ENCODE peak calls at places on chromosome 21, in nine cellular contexts. S is fibroblast of lung; V is SK-N-SH; J is heart left ventricle; L is MM.1S; K is left ventricle myocardium inferior; P is breast epithelium; H is CD8-positive, alpha-beta memory T cell; U is tibial nerve. T is an unnamed sample. For H3K9me3 and H3K4me1, the result is how much of the 10 kb centered on the place peaks cover.

GRCh38 chr21:31156169-31156568 is 117.9 kb upstream of the KRTAP19-8 start:
- DNase-seq in S (no peak), V (no peak), J (no peak), L (no peak), K (no peak), P (no peak), H (no peak), U (no peak), T (no peak)

GRCh38 chr21:45541221-45542039 is 810 bp downstream of the SLC19A1 start:
- DNase-seq in S (peak), V (peak), J (peak), L (peak), K (peak), P (peak), H (peak), U (peak), T (peak)

GRCh38 chr21:43021191-43021590 is 46.8 kb downstream of the PKNOX1 start:
- DNase-seq in S (no peak), V (no peak), J (no peak), L (no peak), K (no peak), P (no peak), H (no peak), U (no peak), T (no peak)

GRCh38 chr21:45741691-45742090 is 98.2 kb downstream of the PCBP3 start:
- DNase-seq in S (no peak), V (no peak), J (no peak), L (no peak), K (no peak), P (no peak), H (no peak), U (no peak), T (no peak)

GRCh38 chr21:38815060-38815405 is 9.3 kb downstream of the ETS2 start:
- DNase-seq in S (peak), V (no peak), J (no peak), L (no peak), K (no peak), P (no peak), H (no peak), U (no peak), T (no peak)

GRCh38 chr21:42447732-42448131 is 44.0 kb downstream of the UBASH3A start:
- DNase-seq in S (no peak), V (no peak), J (no peak), L (no peak), K (no peak), P (no peak), H (no peak), U (no peak), T (no peak)

GRCh38 chr21:45457161-45457831 is 52.3 kb downstream of the COL18A1 start:
- DNase-seq in S (no peak), V (no peak), J (peak), L (no peak), K (no peak), P (no peak), H (no peak), U (no peak), T (peak)

GRCh38 chr21:46598563-46599250 is 6.2 kb downstream of the S100B start:
- DNase-seq in S (no peak), V (peak), J (no peak), L (no peak), K (no peak), P (no peak), H (no peak), U (no peak), T (peak)

GRCh38 chr21:45971487-45972352 is 9.8 kb upstream of the COL6A1 start:
- DNase-seq in S (peak), V (peak), J (peak), L (no peak), K (peak), P (no peak), H (no peak), U (no peak), T (peak)

GRCh38 chr21:42513985-42514882 is 582 bp downstream of the SLC37A1 start:
- DNase-seq in S (peak), V (peak), J (peak), L (no peak), K (peak), P (peak), H (peak), U (no peak), T (peak)

GRCh38 chr21:15992171-15992570 is 262.4 kb downstream of the USP25 start:
- DNase-seq in S (peak), V (no peak), J (no peak), L (no peak), K (no peak), P (no peak), H (no peak), U (no peak), T (no peak)

GRCh38 chr21:36229181-36229580 is 72.6 kb downstream of the DOP1B start:
- DNase-seq in S (peak), V (no peak), J (no peak), L (no peak), K (no peak), P (peak), H (no peak), U (no peak), T (no peak)

GRCh38 chr21:39714331-39714730 is 30.7 kb upstream of the IGSF5 start:
- DNase-seq in S (no peak), V (no peak), J (no peak), L (no peak), K (no peak), P (no peak), H (no peak), U (no peak), T (no peak)

GRCh38 chr21:14383596-14384210 is 757 bp upstream of the HSPA13 start:
- DNase-seq in S (peak), V (no peak), J (no peak), L (peak), K (no peak), P (no peak), H (no peak), U (no peak), T (no peak)

GRCh38 chr21:38716942-38717341 is 88.8 kb upstream of the ETS2 start:
- DNase-seq in S (peak), V (no peak), J (no peak), L (no peak), K (no peak), P (no peak), H (no peak), U (no peak), T (no peak)

GRCh38 chr21:25385912-25386474 is 221.3 kb downstream of the MRPL39 start:
- DNase-seq in S (peak), V (peak), J (no peak), L (peak), K (no peak), P (no peak), H (peak), U (no peak), T (no peak)

GRCh38 chr21:46098303-46099141 is 610 bp downstream of the COL6A2 start:
- DNase-seq in S (no peak), V (peak), J (peak), L (no peak), K (peak), P (peak), H (peak), U (no peak), T (peak)

GRCh38 chr21:38929652-38930051 is 123.9 kb downstream of the ETS2 start:
- DNase-seq in S (no peak), V (no peak), J (no peak), L (no peak), K (no peak), P (no peak), H (no peak), U (no peak), T (no peak)

GRCh38 chr21:16424331-16424749 is 694.6 kb downstream of the USP25 start:
- DNase-seq in S (peak), V (peak), J (no peak), L (no peak), K (no peak), P (no peak), H (no peak), U (no peak), T (no peak)

GRCh38 chr21:20266369-20266710 is 731.9 kb upstream of the NCAM2 start:
- DNase-seq in S (no peak), V (no peak), J (no peak), L (no peak), K (no peak), P (no peak), H (no peak), U (no peak), T (no peak)

GRCh38 chr21:15330872-15331271 is 266.1 kb upstream of the NRIP1 start:
- DNase-seq in S (no peak), V (no peak), J (no peak), L (no peak), K (no peak), P (no peak), H (no peak), U (no peak), T (no peak)

GRCh38 chr21:16773206-16773605 is 739.6 kb upstream of the CXADR start:
- DNase-seq in S (peak), V (no peak), J (no peak), L (no peak), K (no peak), P (no peak), H (no peak), U (no peak), T (no peak)

GRCh38 chr21:14120091-14120734 is 90.5 kb downstream of the LIPI start:
- DNase-seq in S (no peak), V (peak), J (no peak), L (peak), K (no peak), P (no peak), H (peak), U (no peak), T (no peak)

GRCh38 chr21:17514124-17514481 is 1.3 kb downstream of the CXADR start:
- DNase-seq in S (peak), V (no peak), J (no peak), L (no peak), K (no peak), P (no peak), H (no peak), U (no peak), T (no peak)

GRCh38 chr21:45334134-45334533 is 46.4 kb upstream of the POFUT2 start:
- DNase-seq in S (no peak), V (no peak), J (no peak), L (no peak), K (peak), P (no peak), H (no peak), U (no peak), T (no peak)

GRCh38 chr21:45504021-45504515 is 38.2 kb downstream of the SLC19A1 start:
- DNase-seq in S (no peak), V (no peak), J (peak), L (no peak), K (peak), P (no peak), H (no peak), U (no peak), T (peak)

GRCh38 chr21:42315296-42315891 is at the start of gene TFF3:
- DNase-seq in S (no peak), V (no peak), J (no peak), L (no peak), K (no peak), P (no peak), H (no peak), U (no peak), T (no peak)

GRCh38 chr21:25735895-25736597 is 1.3 kb downstream of the GABPA start:
- DNase-seq in S (peak), V (no peak), J (no peak), L (peak), K (no peak), P (no peak), H (peak), U (no peak), T (no peak)

GRCh38 chr21:16942703-16943102 is 570.1 kb upstream of the CXADR start:
- DNase-seq in S (peak), V (peak), J (no peak), L (peak), K (no peak), P (no peak), H (no peak), U (no peak), T (no peak)

GRCh38 chr21:45578811-45579381 is 36.7 kb upstream of the SLC19A1 start:
- DNase-seq in S (no peak), V (no peak), J (no peak), L (no peak), K (no peak), P (no peak), H (no peak), U (no peak), T (peak)

GRCh38 chr21:39633043-39633442 is 20.3 kb downstream of the B3GALT5 start:
- DNase-seq in S (peak), V (no peak), J (no peak), L (no peak), K (no peak), P (no peak), H (no peak), U (no peak), T (no peak)

GRCh38 chr21:42411197-42411869 is 7.6 kb downstream of the UBASH3A start:
- DNase-seq in S (no peak), V (peak), J (no peak), L (no peak), K (no peak), P (no peak), H (no peak), U (no peak), T (no peak)

GRCh38 chr21:18760247-18760646 is 356.7 kb upstream of the TMPRSS15 start:
- DNase-seq in S (no peak), V (no peak), J (no peak), L (no peak), K (no peak), P (no peak), H (no peak), U (no peak), T (no peak)
- H3K9me3 ChIP-seq in S (under half), V (under half), J (under half), L (under half), K (under half), P (under half), H (under half), U (under half), T (under half)

GRCh38 chr21:44261675-44262295 is at the start of gene DNMT3L:
- DNase-seq in S (no peak), V (no peak), J (no peak), L (no peak), K (no peak), P (no peak), H (no peak), U (no peak), T (no peak)

GRCh38 chr21:44262338-44263048 is 796 bp upstream of the DNMT3L start:
- DNase-seq in S (no peak), V (no peak), J (no peak), L (no peak), K (no peak), P (no peak), H (no peak), U (no peak), T (peak)

GRCh38 chr21:44261191-44261631 is 486 bp downstream of the DNMT3L start:
- DNase-seq in S (no peak), V (no peak), J (no peak), L (no peak), K (no peak), P (no peak), H (no peak), U (no peak), T (peak)

GRCh38 chr21:44263768-44264167 is 2.1 kb upstream of the DNMT3L start:
- DNase-seq in S (no peak), V (no peak), J (no peak), L (no peak), K (no peak), P (no peak), H (no peak), U (no peak), T (no peak)

DNA sequence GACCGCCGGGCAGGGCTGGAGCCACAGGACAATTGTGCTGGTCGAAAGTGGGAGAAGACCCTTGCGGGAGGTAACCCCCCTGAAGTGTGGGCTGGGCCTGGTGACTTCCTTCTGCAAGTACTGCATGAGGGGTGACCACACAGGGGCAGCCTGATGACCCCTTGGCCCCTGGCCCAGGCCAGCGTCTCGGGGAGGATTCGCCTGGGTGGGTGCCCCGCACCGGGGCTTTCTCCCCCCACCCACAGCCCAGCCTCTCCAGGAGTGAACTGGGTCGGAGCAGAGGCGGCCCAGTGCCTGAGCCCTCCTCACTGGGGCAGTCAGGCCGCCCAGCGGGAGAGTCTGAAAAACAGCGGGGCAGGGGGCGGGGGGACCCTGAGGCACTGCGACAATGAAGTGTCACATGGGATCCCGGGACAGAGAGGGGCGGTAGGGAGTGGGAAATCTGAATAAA is 1.5 kb upstream of the DNMT3L start:
- DNase-seq in S (no peak), V (no peak), J (no peak), L (no peak), K (no peak), P (no peak), H (no peak), U (no peak), T (no peak)
- H3K4me1 ChIP-seq in S (under half), V (under half), J (under half), L (under half), K (under half), P (under half), H (under half), U (under half), T (under half)

GRCh38 chr21:41065539-41065938 is 102.4 kb upstream of the BACE2 start:
- DNase-seq in S (peak), V (peak), J (no peak), L (no peak), K (no peak), P (no peak), H (no peak), U (no peak), T (no peak)
- H3K9me3 ChIP-seq in S (under half), V (under half), J (under half), L (under half), K (under half), P (under half), H (under half), U (under half), T (under half)

GRCh38 chr21:37459575-37459974 is 93.0 kb downstream of the DYRK1A start:
- DNase-seq in S (peak), V (no peak), J (no peak), L (no peak), K (no peak), P (no peak), H (no peak), U (no peak), T (no peak)
- H3K4me1 ChIP-seq in S (under half), V (under half), J (half or more), L (under half), K (half or more), P (under half), H (half or more), U (half or more), T (under half)

GRCh38 chr21:26795866-26796329 is 49.3 kb downstream of the ADAMTS1 start:
- DNase-seq in S (peak), V (peak), J (peak), L (no peak), K (peak), P (no peak), H (no peak), U (peak), T (no peak)

GRCh38 chr21:26794597-26795397 is 50.4 kb downstream of the ADAMTS1 start:
- DNase-seq in S (no peak), V (no peak), J (no peak), L (no peak), K (no peak), P (no peak), H (no peak), U (no peak), T (no peak)

GRCh38 chr21:26798856-26799751 is 46.1 kb downstream of the ADAMTS1 start:
- DNase-seq in S (no peak), V (no peak), J (no peak), L (no peak), K (no peak), P (no peak), H (no peak), U (no peak), T (no peak)

GRCh38 chr21:26797878-26798456 is 47.2 kb downstream of the ADAMTS1 start:
- DNase-seq in S (no peak), V (no peak), J (no peak), L (no peak), K (no peak), P (no peak), H (no peak), U (no peak), T (no peak)

DNA sequence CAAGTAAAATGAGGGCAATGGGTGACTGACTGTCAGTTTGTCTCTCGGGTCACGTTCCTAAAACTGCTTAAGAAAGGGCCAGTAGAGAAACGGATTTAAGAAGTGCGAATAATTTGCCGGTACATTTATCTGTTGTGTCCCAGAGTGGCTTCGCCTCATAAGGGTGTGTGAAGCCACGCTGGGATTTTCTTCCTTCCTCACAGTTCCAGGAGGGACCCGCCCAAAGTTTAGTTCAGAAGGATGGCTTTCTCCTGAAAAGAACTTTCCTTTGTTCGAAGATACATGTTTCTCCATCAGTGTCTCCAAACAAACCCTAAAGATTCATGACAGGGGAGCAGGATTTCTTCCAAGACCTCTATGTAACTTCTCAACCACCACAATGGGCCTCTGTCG is 49.8 kb downstream of the ADAMTS1 start:
- DNase-seq in S (no peak), V (no peak), J (no peak), L (no peak), K (no peak), P (no peak), H (no peak), U (no peak), T (no peak)
- H3K9me3 ChIP-seq in S (under half), V (under half), J (under half), L (under half), K (under half), P (under half), H (under half), U (under half), T (under half)

GRCh38 chr21:35026153-35026499 is 23.0 kb downstream of the RUNX1 start:
- DNase-seq in S (peak), V (no peak), J (no peak), L (peak), K (no peak), P (no peak), H (no peak), U (no peak), T (no peak)

GRCh38 chr21:35024475-35024874 is 24.6 kb downstream of the RUNX1 start:
- DNase-seq in S (no peak), V (no peak), J (no peak), L (no peak), K (no peak), P (no peak), H (no peak), U (no peak), T (no peak)

GRCh38 chr21:35024071-35024420 is 25.1 kb downstream of the RUNX1 start:
- DNase-seq in S (no peak), V (no peak), J (no peak), L (no peak), K (no peak), P (no peak), H (no peak), U (no peak), T (no peak)

GRCh38 chr21:35026617-35027557 is 22.2 kb downstream of the RUNX1 start:
- DNase-seq in S (peak), V (no peak), J (peak), L (peak), K (peak), P (no peak), H (peak), U (no peak), T (peak)

DNA sequence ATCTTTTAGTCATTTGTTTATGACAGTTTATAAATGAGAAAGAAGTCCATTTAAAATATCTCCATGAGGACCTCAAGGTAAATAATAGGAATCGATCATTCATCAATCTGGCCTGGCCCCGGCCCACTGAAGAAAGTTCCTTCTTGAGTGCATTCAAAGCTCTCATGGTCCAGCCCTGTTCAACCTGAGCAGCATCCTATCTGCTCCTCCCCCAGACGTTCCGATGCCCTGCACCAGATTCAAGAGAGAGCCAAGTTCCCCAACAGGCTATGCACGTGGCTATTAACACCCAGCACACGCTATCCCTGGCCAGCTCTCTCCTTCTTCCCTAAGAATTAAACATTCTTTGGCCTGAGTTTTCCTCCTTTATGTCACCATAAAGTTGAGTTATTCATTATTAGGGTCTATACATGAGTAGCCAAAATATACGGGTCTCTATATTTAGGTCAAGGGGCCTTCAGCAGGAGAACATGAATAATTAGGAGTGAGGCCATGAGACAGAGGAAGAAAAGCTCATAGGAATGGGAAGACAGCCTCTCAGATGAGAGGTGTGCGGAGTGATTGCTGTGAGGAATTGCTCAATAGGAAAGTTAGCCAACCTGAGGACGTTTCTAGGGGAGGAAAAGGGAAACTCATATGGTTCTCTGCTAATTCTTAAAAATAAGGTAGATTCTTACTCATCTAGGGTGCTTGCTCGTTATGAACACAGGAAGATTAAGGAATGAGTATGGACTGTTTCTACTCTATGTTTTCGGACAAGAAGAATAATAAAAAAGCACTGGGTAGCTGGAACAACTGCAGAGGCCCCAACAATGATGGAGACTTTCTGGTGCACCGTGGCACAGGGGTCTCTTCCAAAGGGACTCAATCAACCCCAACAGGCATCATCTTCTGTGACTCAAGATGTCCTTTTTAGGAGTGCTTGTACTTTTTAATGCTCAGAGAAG is 23.6 kb downstream of the RUNX1 start:
- DNase-seq in S (no peak), V (no peak), J (no peak), L (no peak), K (no peak), P (no peak), H (no peak), U (no peak), T (no peak)
- H3K4me1 ChIP-seq in S (under half), V (under half), J (half or more), L (under half), K (under half), P (under half), H (half or more), U (under half), T (under half)

T was measured in aorta.